ENCODE peak calls at places on chromosome 3, in four cellular contexts. L is SK-N-SH, N is K562, G is HepG2. R is an unnamed sample.

GRCh38 chr3:124837730-124838186 is 49.4 kb downstream of the ITGB5 start:
- DNase-seq in L (peak), N (peak), G (peak), R (peak)

GRCh38 chr3:188979236-188979635 is 192.5 kb upstream of the TPRG1 start:
- DNase-seq in L (no peak), N (no peak), G (no peak), R (no peak)

GRCh38 chr3:112407214-112407887 is 74.4 kb downstream of the CD200 start:
- DNase-seq in L (no peak), N (no peak), G (no peak), R (no peak)

GRCh38 chr3:53102601-53103147 is 27.6 kb downstream of the RFT1 start:
- DNase-seq in L (no peak), N (peak), G (no peak), R (no peak)

GRCh38 chr3:123289336-123290106 is 87.8 kb downstream of the SEC22A start:
- DNase-seq in L (peak), N (no peak), G (no peak), R (no peak)

GRCh38 chr3:156983559-156983958 is 157.4 kb downstream of the LEKR1 start:
- DNase-seq in L (no peak), N (no peak), G (no peak), R (no peak)

GRCh38 chr3:196149375-196149774 is 61.8 kb downstream of the ZDHHC19 start:
- DNase-seq in L (no peak), N (no peak), G (no peak), R (no peak)

GRCh38 chr3:36647423-36647853 is 116.9 kb downstream of the DCLK3 start:
- DNase-seq in L (no peak), N (no peak), G (no peak), R (no peak)

GRCh38 chr3:51928438-51928837 is 13.3 kb downstream of the RRP9 start:
- DNase-seq in L (no peak), N (no peak), G (no peak), R (no peak)

GRCh38 chr3:63067999-63068645 is 192.9 kb upstream of the CADPS start:
- DNase-seq in L (no peak), N (peak), G (peak), R (no peak)
- TF ChIP-seq ELF1 in L (no peak), N (no peak), G (no peak), R (no peak)

GRCh38 chr3:172846706-172847105 is 96.2 kb downstream of the ECT2 start:
- DNase-seq in L (no peak), N (peak), G (no peak), R (no peak)

GRCh38 chr3:172846103-172846561 is 95.6 kb downstream of the ECT2 start:
- DNase-seq in L (no peak), N (no peak), G (no peak), R (no peak)

GRCh38 chr3:172840913-172841312 is 90.4 kb downstream of the ECT2 start:
- DNase-seq in L (no peak), N (no peak), G (no peak), R (no peak)

GRCh38 chr3:172847292-172847691 is 96.8 kb downstream of the ECT2 start:
- DNase-seq in L (no peak), N (no peak), G (no peak), R (no peak)

GRCh38 chr3:172844428-172844827 is 93.9 kb downstream of the ECT2 start:
- DNase-seq in L (no peak), N (no peak), G (peak), R (no peak)
- TF ChIP-seq ELF1 in L (no peak), N (no peak), G (no peak), R (no peak)

GRCh38 chr3:42159706-42160472 is 68.7 kb downstream of the TRAK1 start:
- DNase-seq in L (peak), N (peak), G (peak), R (peak)
- TF ChIP-seq ELF1 in L (no peak), N (peak), G (peak), R (peak)

GRCh38 chr3:55873523-55874254 is 386.6 kb upstream of the WNT5A start:
- DNase-seq in L (no peak), N (no peak), G (peak), R (no peak)

GRCh38 chr3:55880357-55880756 is 393.3 kb upstream of the WNT5A start:
- DNase-seq in L (no peak), N (no peak), G (no peak), R (no peak)

GRCh38 chr3:55879901-55880331 is 392.8 kb upstream of the WNT5A start:
- DNase-seq in L (no peak), N (no peak), G (no peak), R (no peak)

GRCh38 chr3:55875137-55875536 is 388.0 kb upstream of the WNT5A start:
- DNase-seq in L (no peak), N (no peak), G (no peak), R (no peak)

GRCh38 chr3:55877703-55878102 is 390.6 kb upstream of the WNT5A start:
- DNase-seq in L (no peak), N (no peak), G (no peak), R (no peak)
- TF ChIP-seq ELF1 in L (no peak), N (no peak), G (no peak), R (no peak)

GRCh38 chr3:5264896-5265770 is 77.6 kb downstream of the EDEM1 start:
- DNase-seq in L (no peak), N (no peak), G (no peak), R (no peak)
- TF ChIP-seq ELF1 in L (no peak), N (no peak), G (no peak), R (no peak)

DNA sequence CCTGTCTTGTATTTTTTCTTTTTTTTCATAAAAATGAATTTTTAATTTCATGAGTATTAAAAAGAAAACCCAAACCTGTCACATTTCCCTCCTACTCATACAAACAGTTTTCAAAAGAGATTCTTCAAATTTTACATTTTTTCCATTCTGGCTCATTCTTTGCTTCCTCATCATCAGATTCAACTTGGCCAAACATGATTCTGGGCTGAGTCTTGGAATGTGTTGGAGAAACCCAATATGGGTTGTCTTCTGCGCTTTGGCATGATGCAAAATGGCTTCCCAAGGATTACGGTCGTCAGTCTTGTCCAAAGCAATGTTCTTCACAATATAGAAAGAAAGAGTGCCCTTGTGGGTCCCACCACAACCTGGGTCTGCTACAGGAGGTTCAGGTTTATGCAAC is 12.4 kb upstream of the TM4SF4 start:
- DNase-seq in L (no peak), N (no peak), G (no peak), R (no peak)
- TF ChIP-seq ELF1 in L (no peak), N (no peak), G (no peak), R (no peak)

GRCh38 chr3:136624894-136625815 is 127.0 kb downstream of the STAG1 start:
- DNase-seq in L (no peak), N (no peak), G (peak), R (peak)
- TF ChIP-seq ELF1 in L (no peak), N (no peak), G (no peak), R (no peak)

R was measured in HCT116.